ENCODE peak calls at places on chromosomes 16 and 17, in eight cellular contexts. H is adrenal gland; W is H54; K is HuH-7; N is iris pigment epithelial cell; S is heart right ventricle; I is WERI-Rb-1; J is activated naive CD4-positive, alpha-beta T cell. X is an unnamed sample.

GRCh38 chr17:57121308-57122042 is 36.4 kb downstream of the AKAP1 start:
- DNase-seq in H (peak; percentile 74), W (no peak), K (peak; percentile 59), N (peak; percentile 50), S (no peak), I (peak; percentile 77), J (no peak), X (peak; percentile 29)

GRCh38 chr17:71224824-71225575 is 895.8 kb upstream of the SOX9 start:
- DNase-seq in H (no peak), W (no peak), K (no peak), N (no peak), S (no peak), I (no peak), J (no peak), X (no peak)

GRCh38 chr16:31298958-31299357 is 39.2 kb downstream of the ITGAM start:
- DNase-seq in H (no peak), W (no peak), K (no peak), N (no peak), S (no peak), I (no peak), J (no peak), X (peak; percentile 3)

GRCh38 chr17:58783380-58783779 is 27.7 kb downstream of the PPM1E start:
- DNase-seq in H (no peak), W (no peak), K (no peak), N (no peak), S (no peak), I (no peak), J (no peak), X (no peak)

GRCh38 chr16:10605636-10606035 is 25.2 kb upstream of the EMP2 start:
- DNase-seq in H (no peak), W (no peak), K (no peak), N (no peak), S (no peak), I (no peak), J (no peak), X (no peak)

GRCh38 chr17:17140590-17140980 is 65.5 kb downstream of the PLD6 start:
- DNase-seq in H (peak; percentile 45), W (peak; percentile 96), K (no peak), N (peak; percentile 80), S (no peak), I (no peak), J (no peak), X (peak; percentile 74)

GRCh38 chr17:72126575-72127486 is 6.0 kb downstream of the SOX9 start:
- DNase-seq in H (no peak), W (peak; percentile 98), K (peak; percentile 69), N (peak; percentile 64), S (no peak), I (no peak), J (no peak), X (no peak)

GRCh38 chr17:9905902-9906301 is 831 bp upstream of the RCVRN start:
- DNase-seq in H (peak; percentile 38), W (peak; percentile 32), K (peak; percentile 36), N (peak; percentile 25), S (peak; percentile 51), I (peak; percentile 84), J (no peak), X (no peak)

GRCh38 chr16:4190934-4191333 is 50.9 kb downstream of the SRL start:
- DNase-seq in H (no peak), W (no peak), K (no peak), N (no peak), S (no peak), I (no peak), J (no peak), X (no peak)

GRCh38 chr16:80028581-80029380 is 428.2 kb upstream of the MAF start:
- DNase-seq in H (no peak), W (no peak), K (no peak), N (no peak), S (no peak), I (no peak), J (no peak), X (no peak)

GRCh38 chr17:39618956-39619785 is 7.6 kb upstream of the PPP1R1B start:
- DNase-seq in H (no peak), W (no peak), K (no peak), N (no peak), S (no peak), I (no peak), J (no peak), X (no peak)

GRCh38 chr17:60398227-60398959 is 6.5 kb upstream of the USP32 start:
- DNase-seq in H (no peak), W (no peak), K (no peak), N (no peak), S (no peak), I (no peak), J (peak; percentile 1), X (no peak)

GRCh38 chr16:88904676-88905365 is 38.4 kb upstream of the PABPN1L start:
- DNase-seq in H (peak; percentile 76), W (no peak), K (no peak), N (no peak), S (no peak), I (no peak), J (no peak), X (no peak)

GRCh38 chr17:19286751-19287341 is 49.7 kb downstream of the EPN2 start:
- DNase-seq in H (no peak), W (no peak), K (no peak), N (no peak), S (no peak), I (no peak), J (no peak), X (no peak)

GRCh38 chr17:35612924-35613521 is 25.9 kb downstream of the AP2B1 start:
- DNase-seq in H (peak; percentile 72), W (peak; percentile 6), K (peak; percentile 26), N (peak; percentile 68), S (peak; percentile 20), I (peak; percentile 46), J (peak; percentile 25), X (peak; percentile 71)

GRCh38 chr16:75572859-75573542 is 6.8 kb downstream of the GABARAPL2 start:
- DNase-seq in H (no peak), W (no peak), K (no peak), N (peak; percentile 24), S (no peak), I (no peak), J (no peak), X (no peak)

GRCh38 chr16:28321700-28322411 is 29.5 kb downstream of the SBK1 start:
- DNase-seq in H (peak; percentile 42), W (peak; percentile 70), K (peak; percentile 79), N (peak; percentile 14), S (no peak), I (peak; percentile 39), J (peak; percentile 13), X (peak; percentile 15)

GRCh38 chr16:68072038-68072695 is 13.0 kb upstream of the NFATC3 start:
- DNase-seq in H (peak; percentile 84), W (no peak), K (no peak), N (peak; percentile 84), S (no peak), I (no peak), J (no peak), X (no peak)

GRCh38 chr16:4935231-4935855 is 1.6 kb downstream of the PPL start:
- DNase-seq in H (peak; percentile 93), W (no peak), K (no peak), N (no peak), S (peak; percentile 90), I (no peak), J (no peak), X (no peak)

GRCh38 chr16:81528258-81528657 is 83.7 kb downstream of the CMIP start:
- DNase-seq in H (no peak), W (no peak), K (no peak), N (no peak), S (no peak), I (no peak), J (no peak), X (no peak)

GRCh38 chr17:34527908-34528470 is 51.4 kb upstream of the TMEM132E start:
- DNase-seq in H (no peak), W (no peak), K (peak; percentile 18), N (no peak), S (no peak), I (no peak), J (no peak), X (no peak)

GRCh38 chr16:72400257-72401078 is 228.5 kb upstream of the PMFBP1 start:
- DNase-seq in H (peak; percentile 51), W (peak; percentile 5), K (peak; percentile 46), N (peak; percentile 58), S (no peak), I (peak; percentile 42), J (no peak), X (peak; percentile 76)

GRCh38 chr17:79646721-79647455 is 36.0 kb upstream of the RBFOX3 start:
- DNase-seq in H (no peak), W (no peak), K (no peak), N (no peak), S (no peak), I (peak; percentile 8), J (no peak), X (no peak)

GRCh38 chr17:4507361-4508111 is 8.9 kb downstream of the SPNS2 start:
- DNase-seq in H (no peak), W (no peak), K (no peak), N (no peak), S (no peak), I (no peak), J (no peak), X (no peak)

GRCh38 chr17:76537578-76538280 is at the start of gene CYGB:
- DNase-seq in H (no peak), W (no peak), K (no peak), N (no peak), S (peak; percentile 78), I (no peak), J (no peak), X (no peak)

GRCh38 chr16:79873825-79874224 is 273.3 kb upstream of the MAF start:
- DNase-seq in H (no peak), W (no peak), K (no peak), N (no peak), S (no peak), I (no peak), J (no peak), X (no peak)

GRCh38 chr16:80778707-80779106 is 25.7 kb downstream of the CDYL2 start:
- DNase-seq in H (no peak), W (no peak), K (no peak), N (no peak), S (no peak), I (no peak), J (no peak), X (peak; percentile 63)

GRCh38 chr17:80851277-80851925 is 140.2 kb upstream of the CHMP6 start:
- DNase-seq in H (no peak), W (no peak), K (no peak), N (no peak), S (no peak), I (no peak), J (no peak), X (peak; percentile 25)

GRCh38 chr16:66551788-66552287 is 538 bp upstream of the CKLF start:
- DNase-seq in H (no peak), W (no peak), K (no peak), N (no peak), S (no peak), I (no peak), J (no peak), X (no peak)

X was measured in endothelial cell of umbilical vein.